ENCODE peak calls at places on chromosomes 16 and 17, in five cellular contexts. B is naive thymus-derived CD4-positive, alpha-beta T cell; L is activated CD8-positive, alpha-beta memory T cell treated with anti-CD3 and anti-CD28 coated beads for 4 hours; H is breast epithelium; Z is NCI-H1048. Y is an unnamed sample.

GRCh38 chr16:117381-118365 is 20.8 kb downstream of the NPRL3 start:
- DNase-seq in B (peak), L (peak), H (no peak), Z (no peak), Y (no peak)

GRCh38 chr16:66911112-66911511 is 7.6 kb downstream of the CDH16 start:
- DNase-seq in B (no peak), L (no peak), H (no peak), Z (no peak), Y (no peak)

GRCh38 chr17:56451629-56452028 is 141.9 kb upstream of the NOG start:
- DNase-seq in B (no peak), L (no peak), H (no peak), Z (no peak), Y (no peak)

GRCh38 chr17:32519769-32520701 is 33.2 kb downstream of the CDK5R1 start:
- DNase-seq in B (peak), L (no peak), H (no peak), Z (no peak), Y (no peak)

GRCh38 chr17:2796164-2797140 is at the start of gene RAP1GAP2:
- DNase-seq in B (peak), L (peak), H (no peak), Z (no peak), Y (no peak)

GRCh38 chr17:55334881-55335523 is 70.2 kb downstream of the HLF start:
- DNase-seq in B (no peak), L (no peak), H (no peak), Z (no peak), Y (no peak)

GRCh38 chr17:9239260-9239820 is 218.0 kb downstream of the NTN1 start:
- DNase-seq in B (no peak), L (no peak), H (no peak), Z (no peak), Y (no peak)

GRCh38 chr16:31706925-31707324 is 166.7 kb upstream of the ZNF267 start:
- DNase-seq in B (no peak), L (no peak), H (no peak), Z (no peak), Y (no peak)

GRCh38 chr16:72597938-72598337 is 426.0 kb upstream of the PMFBP1 start:
- DNase-seq in B (no peak), L (no peak), H (no peak), Z (no peak), Y (no peak)

GRCh38 chr17:78005452-78006171 is 47.1 kb downstream of the TNRC6C start:
- DNase-seq in B (no peak), L (no peak), H (no peak), Z (no peak), Y (no peak)

GRCh38 chr17:4858880-4859260 is 25.7 kb downstream of the MINK1 start:
- DNase-seq in B (no peak), L (no peak), H (peak), Z (no peak), Y (peak)

GRCh38 chr16:74249281-74249680 is 47.3 kb upstream of the PSMD7 start:
- DNase-seq in B (no peak), L (no peak), H (no peak), Z (no peak), Y (no peak)

GRCh38 chr16:24737391-24737871 is 8.0 kb downstream of the TNRC6A start:
- DNase-seq in B (no peak), L (no peak), H (no peak), Z (no peak), Y (no peak)

GRCh38 chr16:69867796-69868565 is 83.2 kb upstream of the CLEC18A start:
- DNase-seq in B (no peak), L (no peak), H (no peak), Z (no peak), Y (no peak)

GRCh38 chr17:68349157-68349556 is 57.9 kb downstream of the ARSG start:
- DNase-seq in B (no peak), L (no peak), H (no peak), Z (no peak), Y (no peak)

GRCh38 chr17:80026359-80027042 is 9.2 kb downstream of the TBC1D16 start:
- DNase-seq in B (no peak), L (no peak), H (peak), Z (no peak), Y (no peak)

GRCh38 chr16:52265446-52265861 is 281.5 kb downstream of the TOX3 start:
- DNase-seq in B (no peak), L (no peak), H (no peak), Z (no peak), Y (no peak)

GRCh38 chr16:10622036-10622921 is 41.9 kb upstream of the EMP2 start:
- DNase-seq in B (no peak), L (no peak), H (no peak), Z (no peak), Y (no peak)